ENCODE peak calls at places on chromosomes 11 and 22, in four cellular contexts. I is HL-60, F is K562, U is GM12878. Y is an unnamed sample.
A peak's percentile ranks its signal among the peaks of the same experiment; 100 is the strongest.

GRCh38 chr11:57751676-57752253 is at the start of gene BTBD18:
- DNase-seq in F (no peak), I (no peak), U (no peak), Y (no peak)

GRCh38 chr11:117796456-117797428 is at the start of gene DSCAML1:
- DNase-seq in I (no peak), U (no peak), F (peak; percentile 41), Y (no peak)

GRCh38 chr11:120112174-120112796 is 25.6 kb downstream of the TRIM29 start:
- DNase-seq in I (no peak), U (no peak), F (peak; percentile 51), Y (no peak)

GRCh38 chr11:107563702-107564101 is 1.8 kb downstream of the ALKBH8 start:
- DNase-seq in F (peak; percentile 26), I (peak; percentile 46), U (no peak), Y (no peak)

GRCh38 chr11:132650969-132651720 is 881.2 kb downstream of the OPCML start:
- DNase-seq in F (no peak), U (no peak), I (no peak), Y (no peak)

GRCh38 chr11:14764899-14765527 is 121.4 kb downstream of the PDE3B start:
- DNase-seq in F (peak; percentile 9), U (peak; percentile 65), I (no peak), Y (peak; percentile 2)

GRCh38 chr22:16960220-16960883 is 47.7 kb downstream of the GAB4 start:
- DNase-seq in F (peak; percentile 5), I (no peak), U (no peak), Y (no peak)

GRCh38 chr11:114771172-114771571 is 92.8 kb downstream of the NXPE2 start:
- DNase-seq in F (no peak), I (no peak), U (no peak), Y (no peak)

GRCh38 chr22:46769191-46769675 is 6.8 kb downstream of the TBC1D22A start:
- DNase-seq in U (no peak), F (no peak), I (no peak), Y (no peak)
- TF ChIP-seq SPI1 in U (no peak), F (no peak), I (no peak), Y (no peak)

GRCh38 chr11:122138759-122139594 is 23.0 kb upstream of the BLID start:
- DNase-seq in U (no peak), F (no peak), I (no peak), Y (no peak)

GRCh38 chr11:122141757-122142156 is 25.7 kb upstream of the BLID start:
- DNase-seq in F (no peak), I (no peak), U (no peak), Y (no peak)

GRCh38 chr11:122140535-122140934 is 24.5 kb upstream of the BLID start:
- DNase-seq in U (no peak), F (no peak), I (no peak), Y (no peak)

GRCh38 chr11:122137081-122137793 is 21.2 kb upstream of the BLID start:
- DNase-seq in F (no peak), U (no peak), I (no peak), Y (no peak)

DNA sequence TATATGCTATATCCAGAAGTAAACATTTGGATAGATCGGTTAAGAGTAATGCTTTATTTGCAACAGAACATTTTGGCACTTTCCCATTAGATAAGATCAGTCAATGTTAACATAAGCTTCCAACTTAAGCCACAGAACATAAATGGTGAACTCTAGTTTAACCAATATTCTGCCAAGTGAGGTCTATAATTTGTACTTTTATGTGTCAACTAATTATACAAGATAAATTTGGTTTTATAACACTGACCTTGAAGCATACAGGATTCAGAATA is 23.5 kb upstream of the BLID start:
- DNase-seq in F (no peak), U (no peak), I (no peak), Y (no peak)
- TF ChIP-seq SPI1 in F (no peak), U (no peak), I (no peak), Y (no peak)

DNA sequence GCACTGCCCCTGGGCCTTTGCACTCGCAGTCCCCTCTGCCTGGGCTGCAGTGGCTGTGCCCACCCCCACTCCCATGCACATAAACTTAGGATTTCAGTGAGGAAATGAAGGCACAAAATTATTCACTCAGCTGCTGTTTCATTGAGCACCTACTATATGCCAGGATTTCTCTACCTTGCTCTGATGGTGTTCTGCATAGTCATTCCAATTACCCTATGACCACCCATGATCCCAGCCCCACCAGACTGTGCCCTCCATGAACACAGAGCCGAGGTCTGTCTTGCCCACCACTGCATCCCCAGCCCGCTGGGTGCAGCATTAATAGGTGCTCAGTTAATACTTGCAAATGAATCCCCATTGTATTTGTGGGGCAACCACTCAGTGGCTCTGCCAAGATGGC is 10.9 kb downstream of the CYTH4 start:
- DNase-seq in I (no peak), F (no peak), U (no peak), Y (no peak)
- TF ChIP-seq SPI1 in I (no peak), F (no peak), U (no peak), Y (no peak)

DNA sequence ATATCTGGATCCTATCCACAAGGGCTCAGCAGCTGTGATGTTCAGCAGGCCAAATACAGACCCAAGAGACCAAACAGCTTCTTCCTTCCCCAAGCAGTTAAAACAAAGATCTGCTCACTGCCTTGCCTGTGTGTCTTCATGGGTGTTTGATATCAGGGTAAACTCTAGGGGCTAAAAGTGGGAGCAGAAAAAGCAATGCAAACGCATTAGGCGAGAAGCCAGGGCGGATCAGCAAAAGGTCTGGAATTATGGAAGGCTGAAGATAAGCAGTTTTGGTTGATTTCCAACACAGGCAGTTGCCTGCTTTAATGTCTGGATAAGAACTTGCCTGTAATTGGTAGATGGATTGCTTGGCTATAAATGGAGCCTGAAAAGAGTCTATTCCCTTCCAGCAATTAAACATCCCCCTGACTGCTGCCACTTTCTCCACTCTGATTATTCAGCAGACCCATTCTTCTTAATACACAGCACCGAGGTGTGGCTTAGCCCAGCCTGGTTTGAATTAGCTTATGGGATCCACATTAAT is 126.3 kb downstream of the COMMD9 start:
- DNase-seq in I (no peak), U (no peak), F (no peak), Y (no peak)
- TF ChIP-seq SPI1 in I (no peak), U (no peak), F (no peak), Y (no peak)

DNA sequence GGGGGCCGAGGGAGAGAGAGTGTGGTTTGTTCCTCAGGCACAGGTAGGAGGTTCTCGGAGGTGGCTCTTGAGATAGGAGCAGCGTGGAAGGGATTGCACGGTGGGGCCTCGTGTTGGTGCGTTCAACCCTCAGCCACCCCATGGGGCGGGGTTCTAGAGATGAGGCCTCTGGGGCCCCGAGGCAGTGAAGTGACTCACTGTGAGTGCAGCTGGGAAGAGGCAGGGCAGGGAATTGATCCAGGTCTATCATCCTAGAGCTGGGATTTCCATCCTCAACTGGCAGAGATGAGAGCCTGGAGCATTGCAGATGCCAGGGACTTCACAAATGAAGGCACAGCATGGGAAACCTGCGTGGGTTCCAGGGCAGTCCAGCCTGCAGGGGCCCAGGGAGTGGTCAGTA is 5.2 kb upstream of the SMARCB1 start:
- DNase-seq in U (no peak), I (no peak), F (peak; percentile 43), Y (no peak)
- TF ChIP-seq SPI1 in U (no peak), I (no peak), F (no peak), Y (no peak)

DNA sequence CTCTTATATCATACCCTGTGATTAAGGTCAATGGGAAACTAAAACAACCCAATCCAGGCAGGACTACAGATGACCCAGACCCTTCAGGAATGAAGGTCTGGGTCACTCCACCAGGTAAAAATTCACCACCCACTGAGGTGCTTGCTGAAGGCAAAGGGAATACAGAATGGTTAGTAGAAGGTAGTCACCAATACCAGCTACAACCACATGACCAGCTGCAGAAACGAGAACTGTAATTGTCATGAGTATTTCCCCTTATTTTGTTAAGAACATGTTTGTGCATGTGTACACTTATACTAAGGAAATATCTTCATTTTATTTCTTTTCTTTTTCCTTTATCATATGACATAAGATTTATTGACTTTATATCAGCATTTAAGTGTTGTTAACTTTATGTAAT is 126.1 kb upstream of the ZC3H12C start:
- DNase-seq in U (no peak), F (no peak), I (no peak), Y (no peak)
- TF ChIP-seq SPI1 in U (peak; percentile 21), F (no peak), I (peak; percentile 33), Y (peak; percentile 49)

DNA sequence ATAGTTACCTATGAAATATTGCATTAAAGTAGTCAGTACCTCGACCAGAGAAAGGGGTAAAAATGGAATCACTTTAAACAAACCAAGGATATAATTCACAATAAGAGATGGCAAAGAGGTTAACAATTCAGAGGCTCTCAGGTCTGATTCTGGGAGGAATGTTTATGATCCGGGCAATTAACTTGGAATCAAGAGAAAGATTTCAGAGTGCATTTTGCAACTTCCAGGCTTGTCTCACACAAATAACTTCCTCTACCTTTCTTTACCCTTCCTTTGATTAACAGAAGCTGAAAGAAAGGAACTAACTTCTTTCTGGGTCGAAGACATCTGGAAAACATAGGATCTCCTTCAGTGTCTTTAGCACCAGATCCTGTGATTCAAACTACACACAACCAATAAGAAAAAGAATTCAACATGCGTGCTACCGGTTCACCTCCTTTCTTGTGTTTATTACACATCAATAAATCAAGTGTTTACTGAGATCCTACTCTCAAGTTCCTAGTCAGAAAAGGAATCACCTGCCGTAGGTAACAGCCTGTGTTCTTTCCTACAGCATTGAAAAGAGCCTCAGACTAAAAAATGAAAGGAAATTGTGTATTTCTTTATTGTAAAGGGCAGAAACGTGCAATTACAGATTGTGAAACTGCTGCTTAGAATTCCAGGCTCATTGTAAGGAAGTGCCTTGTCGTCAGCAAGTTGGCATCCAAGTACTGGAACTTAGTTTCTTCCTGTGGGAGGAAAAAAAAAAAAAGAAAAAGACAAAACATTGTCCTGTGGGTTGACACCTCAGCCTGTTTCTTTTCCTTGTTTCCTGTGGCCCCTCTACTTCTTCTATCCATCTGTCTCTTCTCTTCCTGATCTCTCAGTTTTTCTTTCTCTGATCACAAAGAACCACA is 29.5 kb downstream of the CARD18 start:
- DNase-seq in I (no peak), U (no peak), F (no peak), Y (no peak)
- TF ChIP-seq SPI1 in I (no peak), U (no peak), F (no peak), Y (no peak)

DNA sequence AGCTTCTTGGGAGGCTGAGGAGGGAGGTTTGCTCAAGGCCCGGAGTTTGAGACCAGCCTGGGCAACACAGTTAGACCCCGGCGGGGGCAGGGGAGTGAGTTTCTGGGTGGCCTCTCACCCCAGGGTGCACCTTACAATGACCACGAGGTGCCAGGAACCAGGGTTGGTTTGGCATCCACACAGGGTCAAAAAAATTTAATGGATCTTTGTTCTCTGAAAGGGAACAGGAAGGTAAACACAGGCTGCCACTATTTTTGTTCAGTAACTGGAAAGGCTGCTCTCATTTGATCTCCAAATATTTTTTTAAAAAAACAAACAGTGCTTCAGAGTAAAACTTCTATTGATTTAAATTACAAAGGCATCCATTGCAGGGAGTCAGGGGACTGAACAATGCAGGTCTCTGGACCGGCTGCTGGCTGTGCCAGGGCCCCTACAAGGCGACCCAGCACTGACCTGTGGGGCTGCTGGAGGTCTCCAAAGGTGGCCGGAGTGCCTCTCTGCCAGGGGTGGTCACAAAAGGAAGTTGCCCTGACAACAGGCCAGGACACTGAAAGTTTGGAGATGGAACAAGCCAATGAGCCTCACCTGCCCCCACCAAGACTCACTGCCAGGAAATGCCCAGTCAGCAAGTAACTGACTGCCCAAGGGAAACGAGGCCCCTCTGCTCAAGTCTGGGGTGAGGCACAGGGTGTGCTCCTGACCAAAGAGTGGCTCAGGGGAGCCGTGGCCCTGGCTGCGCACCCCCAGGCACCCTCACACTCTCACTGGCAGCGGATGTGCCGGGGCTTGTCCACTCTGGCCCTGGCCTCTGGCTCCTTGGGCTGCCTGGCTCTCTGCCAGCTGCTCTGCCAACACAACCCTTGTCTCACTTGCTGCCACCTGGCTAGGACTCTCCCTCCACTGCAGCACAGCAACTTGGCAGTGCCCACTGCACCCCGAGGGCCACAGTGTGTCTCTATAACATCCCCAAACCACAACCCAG is 51.8 kb downstream of the ARFGAP3 start:
- DNase-seq in I (no peak), F (no peak), U (no peak), Y (no peak)
- TF ChIP-seq SPI1 in I (no peak), F (no peak), U (no peak), Y (no peak)

GRCh38 chr22:37609240-37610152 is 862 bp downstream of the GGA1 start:
- DNase-seq in F (peak; percentile 50), I (no peak), U (no peak), Y (no peak)
- TF ChIP-seq SPI1 in F (no peak), I (no peak), U (no peak), Y (no peak)